ENCODE peak calls at places on chromosome 11, in ten cellular contexts. L, O, S, T, V, W, B, A, K and N are unnamed samples.
A peak's percentile ranks its signal among the peaks of the same experiment; 100 is the strongest.

GRCh38 chr11:7592706-7593105 is 78.9 kb downstream of the PPFIBP2 start:
- DNase-seq in K (no peak), V (no peak), O (no peak), W (no peak), L (peak; percentile 39), A (no peak), B (no peak), T (peak; percentile 22), S (no peak), N (no peak)

GRCh38 chr11:2541881-2542361 is 97.1 kb downstream of the KCNQ1 start:
- DNase-seq in S (no peak), L (no peak), T (no peak), A (no peak), B (no peak), V (no peak), W (no peak), K (no peak), O (no peak), N (no peak)

GRCh38 chr11:125402436-125402835 is 93.6 kb downstream of the FEZ1 start:
- DNase-seq in S (no peak), L (no peak), T (peak; percentile 61), O (no peak), W (no peak), K (no peak), A (peak; percentile 40), B (no peak), V (no peak), N (no peak)

GRCh38 chr11:30395751-30396150 is 72.8 kb downstream of the ARL14EP start:
- DNase-seq in V (no peak), S (no peak), T (no peak), W (no peak), A (no peak), K (peak; percentile 12), O (no peak), B (no peak), L (no peak), N (no peak)

GRCh38 chr11:111309516-111309915 is 11.2 kb downstream of the POU2AF3 start:
- DNase-seq in W (no peak), T (no peak), A (no peak), L (no peak), K (no peak), B (no peak), O (no peak), V (no peak), S (no peak), N (no peak)

GRCh38 chr11:134819026-134819425 is 407.0 kb upstream of the B3GAT1 start:
- DNase-seq in A (no peak), B (no peak), V (no peak), W (no peak), T (no peak), L (no peak), O (no peak), S (no peak), K (peak; percentile 25), N (no peak)

GRCh38 chr11:67465190-67465522 is 3.9 kb downstream of the TMEM134 start:
- DNase-seq in A (peak; percentile 45), T (no peak), W (no peak), O (no peak), V (peak; percentile 43), B (no peak), K (no peak), L (no peak), S (no peak), N (no peak)

GRCh38 chr11:27392715-27393114 is 29.7 kb upstream of the CCDC34 start:
- DNase-seq in A (peak; percentile 51), O (no peak), T (peak; percentile 67), V (peak; percentile 37), B (no peak), L (no peak), W (no peak), S (peak; percentile 60), K (no peak), N (no peak)

GRCh38 chr11:122360875-122361274 is 244.9 kb upstream of the BLID start:
- DNase-seq in T (peak; percentile 20), B (no peak), S (no peak), K (no peak), L (no peak), V (no peak), O (no peak), A (no peak), W (no peak), N (no peak)

GRCh38 chr11:44427432-44427831 is 117.5 kb upstream of the ALX4 start:
- DNase-seq in V (no peak), O (no peak), W (no peak), S (no peak), A (no peak), K (peak; percentile 57), T (no peak), B (no peak), L (peak; percentile 16), N (no peak)